ENCODE peak calls at places on chromosomes 2 and 18, in ten cellular contexts. Z is MCF 10A, F is uterus, P is K562, X is nephron progenitor cell, K is fibroblast of mammary gland, V is lower lobe of right lung, B is coronary artery, D is GM12878, N is neural crest cell. T is an unnamed sample.
A peak's percentile ranks its signal among the peaks of the same experiment; 100 is the strongest.

GRCh38 chr2:197191177-197191947 is 119.2 kb downstream of the ANKRD44 start:
- DNase-seq in Z (peak; percentile 61), F (no peak), P (peak; percentile 29), X (no peak), K (peak; percentile 54), V (no peak), B (no peak), D (no peak), N (no peak), T (no peak)

GRCh38 chr2:190344275-190344827 is 962 bp downstream of the INPP1 start:
- DNase-seq in Z (peak; percentile 59), F (peak; percentile 53), P (no peak), X (no peak), K (peak; percentile 34), V (no peak), B (no peak), D (no peak), N (no peak), T (peak; percentile 34)

GRCh38 chr2:150477347-150477746 is 10.1 kb downstream of the RND3 start:
- DNase-seq in Z (peak; percentile 72), F (no peak), P (no peak), X (no peak), K (no peak), V (no peak), B (no peak), D (no peak), N (no peak), T (no peak)

GRCh38 chr2:213766465-213766891 is 482.2 kb downstream of the SPAG16 start:
- DNase-seq in Z (no peak), F (no peak), P (no peak), X (peak; percentile 4), K (no peak), V (no peak), B (no peak), D (peak; percentile 60), N (no peak), T (no peak)

GRCh38 chr2:74712223-74713053 is 58.4 kb downstream of the SEMA4F start:
- DNase-seq in Z (no peak), F (no peak), P (no peak), X (no peak), K (no peak), V (no peak), B (no peak), D (no peak), N (no peak), T (no peak)

GRCh38 chr18:46174317-46175039 is 70.3 kb downstream of the HAUS1 start:
- DNase-seq in Z (peak; percentile 35), F (no peak), P (peak; percentile 51), X (peak; percentile 62), K (peak; percentile 39), V (peak; percentile 55), B (no peak), D (no peak), N (no peak), T (peak; percentile 66)

GRCh38 chr2:106575955-106576354 is 88.8 kb downstream of the CD8B2 start:
- DNase-seq in Z (peak; percentile 67), F (peak; percentile 76), P (no peak), X (peak; percentile 61), K (peak; percentile 86), V (no peak), B (no peak), D (no peak), N (no peak), T (no peak)

GRCh38 chr2:45343618-45344017 is 267.4 kb downstream of the SRBD1 start:
- DNase-seq in Z (no peak), F (no peak), P (no peak), X (no peak), K (no peak), V (no peak), B (peak; percentile 49), D (no peak), N (no peak), T (no peak)

GRCh38 chr2:9831670-9832069 is 11.6 kb upstream of the TAF1B start:
- DNase-seq in Z (no peak), F (no peak), P (no peak), X (no peak), K (no peak), V (no peak), B (no peak), D (no peak), N (no peak), T (no peak)

GRCh38 chr2:49298230-49298629 is 143.9 kb upstream of the FSHR start:
- DNase-seq in Z (no peak), F (no peak), P (no peak), X (no peak), K (no peak), V (no peak), B (no peak), D (no peak), N (no peak), T (no peak)

GRCh38 chr2:69070987-69071386 is 58.0 kb downstream of the ANTXR1 start:
- DNase-seq in Z (no peak), F (no peak), P (no peak), X (no peak), K (no peak), V (no peak), B (no peak), D (no peak), N (no peak), T (no peak)

GRCh38 chr18:48330016-48330991 is 78.9 kb downstream of the ZBTB7C start:
- DNase-seq in Z (peak; percentile 88), F (no peak), P (no peak), X (no peak), K (peak; percentile 93), V (no peak), B (no peak), D (no peak), N (no peak), T (no peak)

GRCh38 chr2:198424112-198424511 is 619.7 kb downstream of the PLCL1 start:
- DNase-seq in Z (no peak), F (no peak), P (no peak), X (no peak), K (no peak), V (no peak), B (no peak), D (no peak), N (no peak), T (no peak)

GRCh38 chr2:231189171-231189530 is 9.3 kb upstream of the ARMC9 start:
- DNase-seq in Z (no peak), F (no peak), P (no peak), X (no peak), K (no peak), V (no peak), B (no peak), D (no peak), N (no peak), T (no peak)
- TF ChIP-seq CTCF in Z (no peak), F (no peak), P (no peak), X (no peak), K (no peak), V (no peak), B (no peak), D (no peak), N (no peak), T (no peak)

GRCh38 chr18:40293311-40293710 is 1661.7 kb upstream of the PIK3C3 start:
- DNase-seq in Z (peak; percentile 27), F (no peak), P (no peak), X (no peak), K (peak; percentile 5), V (no peak), B (no peak), D (no peak), N (no peak), T (no peak)
- TF ChIP-seq CTCF in Z (peak; percentile 47), F (no peak), P (no peak), X (no peak), K (peak; percentile 18), V (peak; percentile 24), B (no peak), D (no peak), N (peak; percentile 49), T (no peak)

GRCh38 chr2:63300835-63301234 is 250.2 kb downstream of the OTX1 start:
- DNase-seq in Z (no peak), F (no peak), P (peak; percentile 53), X (no peak), K (peak; percentile 3), V (no peak), B (no peak), D (no peak), N (no peak), T (peak; percentile 10)
- TF ChIP-seq CTCF in Z (no peak), F (no peak), P (peak; percentile 29), X (no peak), K (peak; percentile 6), V (no peak), B (no peak), D (no peak), N (no peak), T (no peak)

DNA sequence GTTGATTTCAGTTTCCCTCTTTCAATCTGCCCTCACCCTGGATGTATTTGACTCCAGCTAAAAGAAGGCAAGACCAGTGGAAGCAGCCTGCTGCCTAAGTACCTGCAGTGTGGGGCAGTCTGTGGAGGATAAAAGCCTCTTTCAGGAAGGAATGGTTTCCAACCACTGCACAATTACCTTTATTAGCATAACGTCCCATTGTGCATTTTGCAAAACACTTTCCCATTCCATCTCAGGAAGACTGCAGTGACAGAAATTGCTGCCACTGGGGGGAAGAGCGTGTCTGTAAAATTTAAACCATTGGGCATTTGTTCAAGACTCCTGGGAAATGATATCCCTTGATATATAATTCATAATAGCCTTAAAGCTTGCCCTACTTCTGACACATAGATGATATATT is 26.2 kb downstream of the CYRIA start:
- DNase-seq in Z (no peak), F (no peak), P (no peak), X (no peak), K (no peak), V (no peak), B (no peak), D (no peak), N (no peak), T (no peak)
- TF ChIP-seq CTCF in Z (no peak), F (peak; percentile 9), P (no peak), X (no peak), K (no peak), V (no peak), B (no peak), D (no peak), N (no peak), T (no peak)

DNA sequence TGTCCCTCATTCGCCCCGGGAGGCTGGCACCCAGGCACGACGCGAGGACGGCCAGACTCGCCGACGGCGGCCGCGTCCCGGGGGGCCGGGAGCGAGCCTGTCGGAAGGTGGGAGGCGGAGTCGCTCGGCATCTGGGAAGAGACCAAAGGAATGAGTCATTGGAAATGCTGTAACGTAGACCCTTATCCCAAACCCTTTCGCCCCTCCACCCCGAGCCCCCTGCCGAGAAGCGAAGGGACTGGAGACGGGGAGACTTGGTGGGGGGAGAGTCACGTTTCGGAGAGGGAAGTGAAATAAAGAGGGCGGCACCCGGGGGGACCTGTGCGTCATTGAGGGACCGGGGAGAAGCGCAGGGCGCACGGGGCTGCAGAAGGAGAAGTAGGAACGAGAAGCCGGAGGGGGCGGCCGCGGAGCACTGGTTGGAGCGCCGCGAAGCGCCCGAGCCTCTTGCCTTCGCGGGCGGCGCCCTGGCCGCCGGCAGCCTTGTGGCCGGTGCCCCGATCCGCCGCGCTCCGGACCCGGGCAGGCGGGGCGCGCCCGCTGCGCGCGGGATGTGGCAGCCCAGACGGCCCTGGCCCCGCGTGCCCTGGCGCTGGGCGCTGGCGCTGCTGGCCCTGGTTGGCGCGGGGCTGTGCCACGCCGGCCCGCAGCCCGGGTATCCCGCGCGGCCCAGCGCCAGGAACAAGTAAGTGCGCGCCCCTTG is at the start of gene EMILIN2:
- DNase-seq in Z (no peak), F (peak; percentile 82), P (peak; percentile 58), X (peak; percentile 57), K (peak; percentile 37), V (peak; percentile 92), B (peak; percentile 81), D (no peak), N (peak; percentile 29), T (peak; percentile 68)
- TF ChIP-seq CTCF in Z (no peak), F (no peak), P (no peak), X (no peak), K (no peak), V (no peak), B (no peak), D (no peak), N (no peak), T (no peak)